ENCODE peak calls at places on chromosomes 1 and 21, in ten cellular contexts. F is esophagus muscularis mucosa, R is GM12891, M is sigmoid colon, P is suprapubic skin, W is H1, Z is GM12892, U is GM23338, E is prostate gland, J is stomach. C is an unnamed sample.
A peak's percentile ranks its signal among the peaks of the same experiment; 100 is the strongest.

GRCh38 chr1:155005076-155005971 is 2.7 kb downstream of the ZBTB7B start:
- DNase-seq in F (no peak), M (peak; percentile 92), U (no peak), W (no peak), P (no peak), Z (no peak), E (peak; percentile 93), R (no peak), J (peak; percentile 87), C (no peak)

GRCh38 chr1:43367904-43368645 is at the start of gene ELOVL1:
- DNase-seq in U (peak; percentile 91), W (no peak), Z (peak; percentile 98), R (peak; percentile 98), E (peak; percentile 90), P (peak; percentile 93), M (peak; percentile 95), F (peak; percentile 97), J (peak; percentile 95), C (peak; percentile 47)

GRCh38 chr21:36048357-36048756 is 12.0 kb downstream of the SETD4 start:
- DNase-seq in U (no peak), R (no peak), P (no peak), M (no peak), J (no peak), F (no peak), Z (no peak), E (no peak), W (no peak), C (no peak)

GRCh38 chr1:12798911-12799310 is 7.7 kb downstream of the PRAMEF1 start:
- DNase-seq in M (no peak), W (no peak), J (no peak), P (no peak), E (no peak), Z (no peak), F (peak; percentile 75), U (no peak), R (no peak), C (no peak)

GRCh38 chr1:243507001-243507671 is 251.3 kb downstream of the SDCCAG8 start:
- DNase-seq in U (no peak), M (no peak), F (no peak), R (no peak), E (no peak), P (no peak), J (no peak), Z (no peak), W (no peak), C (no peak)

GRCh38 chr1:185694081-185694480 is 40.1 kb upstream of the HMCN1 start:
- DNase-seq in U (peak; percentile 17), J (no peak), W (no peak), R (peak; percentile 6), P (no peak), Z (no peak), M (no peak), F (no peak), E (no peak), C (no peak)

GRCh38 chr1:66438062-66438970 is 95.6 kb upstream of the SGIP1 start:
- DNase-seq in F (no peak), P (no peak), E (no peak), W (no peak), J (no peak), M (no peak), R (no peak), U (no peak), Z (no peak), C (no peak)

GRCh38 chr1:164785841-164786534 is 227.0 kb downstream of the PBX1 start:
- DNase-seq in R (no peak), P (no peak), U (no peak), F (no peak), M (no peak), E (peak; percentile 36), Z (no peak), J (no peak), W (no peak), C (no peak)

GRCh38 chr1:209884249-209884648 is 53.8 kb upstream of the SYT14 start:
- DNase-seq in M (no peak), J (no peak), E (no peak), P (no peak), R (no peak), W (no peak), F (no peak), Z (no peak), U (no peak), C (no peak)

GRCh38 chr1:52674497-52675384 is 23.4 kb downstream of the COA7 start:
- DNase-seq in W (no peak), J (no peak), F (no peak), R (no peak), U (peak; percentile 40), E (no peak), Z (no peak), M (no peak), P (no peak), C (no peak)

GRCh38 chr1:10186453-10187319 is 23.7 kb upstream of the KIF1B start:
- DNase-seq in M (no peak), P (no peak), U (no peak), J (no peak), R (no peak), E (no peak), W (no peak), F (no peak), Z (no peak), C (no peak)

GRCh38 chr1:87757700-87758099 is 429.0 kb downstream of the LMO4 start:
- DNase-seq in Z (no peak), P (no peak), R (no peak), F (no peak), W (no peak), U (no peak), E (no peak), J (no peak), M (peak; percentile 67), C (no peak)

GRCh38 chr21:45302082-45303061 is 14.7 kb upstream of the POFUT2 start:
- DNase-seq in U (no peak), W (no peak), J (peak; percentile 45), E (no peak), P (peak; percentile 77), M (peak; percentile 95), Z (no peak), R (no peak), F (no peak), C (no peak)

GRCh38 chr1:169087876-169088275 is 18.6 kb upstream of the ATP1B1 start:
- DNase-seq in R (no peak), Z (no peak), E (no peak), J (no peak), P (no peak), U (no peak), M (no peak), W (no peak), F (peak; percentile 12), C (no peak)

GRCh38 chr1:116853680-116854191 is 56.0 kb upstream of the PTGFRN start:
- DNase-seq in F (no peak), M (no peak), R (no peak), U (peak; percentile 75), W (peak; percentile 38), J (peak; percentile 35), Z (no peak), E (peak; percentile 49), P (no peak), C (peak; percentile 41)
- TF ChIP-seq POLR2AphosphoS5 in F (no peak), M (no peak), R (no peak), U (no peak), W (no peak), J (no peak), Z (no peak), E (peak; percentile 75), P (no peak), C (no peak)

GRCh38 chr1:56394298-56394697 is 185.1 kb downstream of the PLPP3 start:
- DNase-seq in M (no peak), R (no peak), Z (no peak), F (no peak), J (no peak), W (no peak), U (no peak), P (no peak), E (no peak), C (no peak)

GRCh38 chr1:56397811-56398231 is 181.5 kb downstream of the PLPP3 start:
- DNase-seq in J (no peak), U (no peak), M (no peak), Z (no peak), F (no peak), P (no peak), E (peak; percentile 20), R (no peak), W (no peak), C (no peak)

GRCh38 chr1:56396524-56397067 is 182.8 kb downstream of the PLPP3 start:
- DNase-seq in R (no peak), P (no peak), E (no peak), U (no peak), Z (no peak), F (no peak), M (no peak), J (no peak), W (no peak), C (no peak)

GRCh38 chr1:56399326-56400292 is 179.8 kb downstream of the PLPP3 start:
- DNase-seq in J (no peak), F (no peak), M (no peak), U (no peak), P (no peak), W (no peak), E (no peak), R (no peak), Z (no peak), C (no peak)

GRCh38 chr1:56397409-56397808 is 182.0 kb downstream of the PLPP3 start:
- DNase-seq in W (no peak), Z (no peak), R (no peak), E (no peak), P (no peak), J (no peak), M (no peak), F (no peak), U (no peak), C (no peak)
- TF ChIP-seq POLR2AphosphoS5 in W (no peak), Z (no peak), R (no peak), E (no peak), P (peak; percentile 33), J (no peak), M (peak; percentile 19), F (no peak), U (no peak), C (no peak)

GRCh38 chr1:228164561-228165371 is 838 bp upstream of the IBA57 start:
- DNase-seq in J (no peak), E (no peak), Z (no peak), F (no peak), P (peak; percentile 67), M (no peak), W (no peak), U (no peak), R (no peak), C (no peak)
- TF ChIP-seq POLR2AphosphoS5 in J (no peak), E (no peak), Z (no peak), F (no peak), P (peak; percentile 20), M (no peak), W (no peak), U (no peak), R (no peak), C (no peak)

DNA sequence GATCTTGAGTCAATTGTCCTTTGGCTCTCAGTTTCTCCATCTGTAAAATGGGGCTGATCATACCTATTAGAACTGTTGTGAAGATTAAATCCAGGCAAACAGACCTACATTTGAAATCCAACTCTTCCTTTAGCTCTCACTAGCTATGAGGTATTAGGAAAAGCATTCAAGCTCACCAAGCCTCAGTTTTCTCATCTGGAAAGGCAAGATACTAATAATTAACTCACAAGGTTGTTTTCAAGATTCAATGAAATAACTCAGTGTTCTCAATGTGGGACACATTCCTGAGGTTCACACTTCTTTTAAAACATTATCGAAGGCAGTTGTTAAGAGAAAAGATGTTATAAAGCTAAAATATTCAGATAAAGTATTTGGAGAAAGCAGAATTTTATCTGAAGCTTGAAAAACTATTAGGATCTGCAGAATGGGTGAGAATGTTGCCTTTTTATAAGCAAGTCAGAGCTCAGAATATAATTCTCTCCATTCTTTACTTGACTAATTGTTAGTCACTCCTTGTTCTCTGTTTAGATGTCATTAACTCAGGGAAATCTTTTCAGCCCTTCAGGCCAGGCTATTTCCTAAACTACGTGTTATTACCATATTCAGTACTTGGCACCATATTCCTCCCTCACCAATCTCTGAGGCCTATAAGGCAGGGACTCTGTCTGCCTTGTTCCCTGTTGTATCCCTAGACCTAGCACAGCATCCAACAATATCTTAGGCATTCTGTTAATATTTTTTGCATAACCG is 72.0 kb upstream of the VAV3 start:
- DNase-seq in F (no peak), Z (no peak), P (no peak), R (no peak), E (no peak), U (no peak), W (no peak), J (no peak), M (no peak), C (no peak)
- TF ChIP-seq POLR2AphosphoS5 in F (no peak), Z (no peak), P (no peak), R (no peak), E (no peak), U (no peak), W (no peak), J (no peak), M (no peak), C (no peak)

C was measured in Panc1.